ENCODE peak calls at places on chromosomes 4 and X, in six cellular contexts. X, M, C, H, Y and N are unnamed samples.

GRCh38 chrX:9342581-9343051 is 122.2 kb upstream of the TBL1X start:
- DNase-seq in M (peak), H (no peak), Y (peak), X (peak), C (peak), N (peak)

GRCh38 chr4:40858946-40859345 is 109.2 kb downstream of the NSUN7 start:
- DNase-seq in C (no peak), X (no peak), H (no peak), M (no peak), Y (no peak), N (no peak)

GRCh38 chr4:72604324-72604723 is 35.3 kb upstream of the ADAMTS3 start:
- DNase-seq in H (no peak), M (no peak), X (no peak), C (peak), Y (no peak), N (peak)

GRCh38 chr4:81786770-81787169 is 315.1 kb upstream of the RASGEF1B start:
- DNase-seq in Y (no peak), X (no peak), M (no peak), C (no peak), H (no peak), N (no peak)

GRCh38 chr4:22739933-22740332 is 47.2 kb downstream of the GBA3 start:
- DNase-seq in M (no peak), C (no peak), Y (no peak), X (peak), H (no peak), N (no peak)

GRCh38 chr4:150038335-150039076 is 39.7 kb upstream of the DCLK2 start:
- DNase-seq in X (no peak), Y (no peak), C (no peak), H (no peak), M (no peak), N (no peak)

GRCh38 chrX:153775631-153776595 is 4.9 kb upstream of the SRPK3 start:
- DNase-seq in Y (no peak), H (no peak), C (no peak), X (no peak), M (no peak), N (no peak)

GRCh38 chr4:108774809-108775530 is 12.1 kb upstream of the ETNPPL start:
- DNase-seq in H (no peak), Y (peak), M (no peak), X (peak), C (no peak), N (peak)

GRCh38 chrX:13478740-13479451 is 90.5 kb upstream of the EGFL6 start:
- DNase-seq in H (no peak), M (no peak), C (no peak), X (no peak), Y (no peak), N (no peak)

GRCh38 chr4:180855184-180855583 is 1388.0 kb upstream of the TENM3 start:
- DNase-seq in H (no peak), M (no peak), X (no peak), C (no peak), Y (no peak), N (no peak)

GRCh38 chrX:21907250-21907649 is 33.3 kb upstream of the SMS start:
- DNase-seq in Y (no peak), C (peak), X (no peak), M (no peak), H (no peak), N (peak)

GRCh38 chrX:120839506-120839905 is 36.2 kb downstream of the CT47B1 start:
- DNase-seq in H (no peak), Y (no peak), X (peak), C (peak), M (no peak), N (peak)

GRCh38 chrX:46574337-46574940 is 874 bp downstream of the CHST7 start:
- DNase-seq in M (no peak), C (peak), X (peak), Y (no peak), H (no peak), N (peak)

GRCh38 chr4:142091691-142092182 is 455.4 kb downstream of the IL15 start:
- DNase-seq in M (no peak), C (peak), H (peak), X (peak), Y (no peak), N (no peak)

GRCh38 chr4:23373269-23373668 is 516.6 kb downstream of the PPARGC1A start:
- DNase-seq in X (peak), H (no peak), C (peak), M (peak), Y (no peak), N (no peak)

GRCh38 chr4:17478073-17478472 is 33.8 kb downstream of the QDPR start:
- DNase-seq in X (no peak), M (no peak), H (no peak), Y (no peak), C (no peak), N (no peak)

GRCh38 chr4:15444879-15445576 is 17.2 kb downstream of the C1QTNF7 start:
- DNase-seq in C (no peak), H (no peak), X (no peak), M (no peak), Y (no peak), N (no peak)

GRCh38 chrX:10158279-10158939 is 1.6 kb downstream of the CLCN4 start:
- DNase-seq in X (no peak), H (no peak), C (peak), M (no peak), Y (no peak), N (peak)

GRCh38 chrX:22534643-22535042 is 261.9 kb downstream of the CBLL2 start:
- DNase-seq in M (no peak), Y (no peak), C (peak), H (peak), X (peak), N (peak)

GRCh38 chr4:25749150-25749794 is 93.6 kb downstream of the SLC34A2 start:
- DNase-seq in H (no peak), Y (no peak), C (no peak), X (no peak), M (no peak), N (no peak)

GRCh38 chr4:146330392-146330791 is 116.1 kb downstream of the REELD1 start:
- DNase-seq in M (no peak), H (no peak), C (peak), Y (no peak), X (peak), N (peak)

GRCh38 chrX:49951524-49952193 is 29.3 kb downstream of the CLCN5 start:
- DNase-seq in M (no peak), H (no peak), X (peak), C (peak), Y (no peak), N (no peak)

GRCh38 chr4:183333202-183333601 is 11.0 kb upstream of the CLDN24 start:
- DNase-seq in H (no peak), X (no peak), Y (no peak), C (no peak), M (no peak), N (no peak)

GRCh38 chrX:134548257-134548732 is 88.3 kb downstream of the HPRT1 start:
- DNase-seq in M (no peak), Y (no peak), H (no peak), X (no peak), C (no peak), N (no peak)

GRCh38 chr4:177728361-177729152 is 286.3 kb upstream of the AGA start:
- DNase-seq in H (no peak), M (no peak), C (peak), Y (no peak), X (peak), N (no peak)

GRCh38 chr4:10623241-10623640 is 61.3 kb downstream of the CLNK start:
- DNase-seq in X (no peak), M (no peak), C (peak), Y (no peak), H (no peak), N (no peak)

GRCh38 chrX:152632445-152633097 is 5.1 kb upstream of the GABRQ start:
- DNase-seq in C (peak), Y (peak), X (peak), H (peak), M (peak), N (peak)

GRCh38 chr4:87886083-87886482 is 53.3 kb downstream of the MEPE start:
- DNase-seq in Y (no peak), C (no peak), M (no peak), H (no peak), X (no peak), N (no peak)